ENCODE peak calls at places on chromosomes 3 and 15, in seven cellular contexts. E, S, X, Y, A, F and J are unnamed samples.
A peak's percentile ranks its signal among the peaks of the same experiment; 100 is the strongest.

GRCh38 chr3:149332781-149333517 is 487 bp downstream of the TM4SF18 start:
- DNase-seq in E (no peak), S (peak; percentile 25), X (no peak), Y (peak; percentile 13), A (no peak), F (peak; percentile 30), J (peak; percentile 24)

GRCh38 chr15:65903296-65904073 is 34.2 kb downstream of the RAB11A start:
- DNase-seq in E (peak; percentile 68), S (peak; percentile 67), X (peak; percentile 51), Y (no peak), A (no peak), F (peak; percentile 88), J (no peak)

GRCh38 chr15:98043160-98044059 is 82.9 kb downstream of the ARRDC4 start:
- DNase-seq in E (no peak), S (no peak), X (no peak), Y (no peak), A (no peak), F (no peak), J (no peak)

GRCh38 chr3:72996121-72996472 is 514 bp upstream of the PPP4R2 start:
- DNase-seq in E (no peak), S (no peak), X (no peak), Y (peak; percentile 15), A (no peak), F (no peak), J (no peak)

GRCh38 chr15:67107014-67107812 is 41.8 kb downstream of the SMAD3 start:
- DNase-seq in E (peak; percentile 95), S (peak; percentile 99), X (peak; percentile 100), Y (no peak), A (peak; percentile 81), F (peak; percentile 98), J (peak; percentile 70)

GRCh38 chr3:150414273-150414672 is 6.2 kb downstream of the TSC22D2 start:
- DNase-seq in E (peak; percentile 60), S (peak; percentile 51), X (peak; percentile 58), Y (no peak), A (no peak), F (peak; percentile 58), J (peak; percentile 27)

GRCh38 chr15:28888900-28889299 is 3.1 kb downstream of the APBA2 start:
- DNase-seq in E (no peak), S (no peak), X (no peak), Y (no peak), A (no peak), F (no peak), J (no peak)

GRCh38 chr15:99180287-99180962 is 69.0 kb downstream of the TTC23 start:
- DNase-seq in E (peak; percentile 68), S (no peak), X (no peak), Y (no peak), A (no peak), F (no peak), J (no peak)

GRCh38 chr3:136957751-136958288 is at the start of gene IL20RB:
- DNase-seq in E (peak; percentile 76), S (peak; percentile 93), X (peak; percentile 61), Y (peak; percentile 60), A (no peak), F (peak; percentile 67), J (peak; percentile 63)

GRCh38 chr3:50542177-50543034 is 25.1 kb downstream of the C3orf18 start:
- DNase-seq in E (peak; percentile 65), S (peak; percentile 52), X (peak; percentile 52), Y (peak; percentile 88), A (peak; percentile 80), F (peak; percentile 68), J (peak; percentile 48)

GRCh38 chr3:119191800-119192199 is 18.4 kb downstream of the UPK1B start:
- DNase-seq in E (no peak), S (no peak), X (no peak), Y (no peak), A (no peak), F (no peak), J (no peak)

GRCh38 chr15:74854453-74854852 is 11.5 kb upstream of the ULK3 start:
- DNase-seq in E (no peak), S (no peak), X (no peak), Y (no peak), A (no peak), F (no peak), J (no peak)

GRCh38 chr3:66582721-66583141 is 81.9 kb upstream of the LRIG1 start:
- DNase-seq in E (no peak), S (no peak), X (no peak), Y (no peak), A (no peak), F (peak; percentile 82), J (no peak)

GRCh38 chr15:71826196-71826595 is 15.8 kb downstream of the NR2E3 start:
- DNase-seq in E (no peak), S (no peak), X (no peak), Y (peak; percentile 17), A (no peak), F (no peak), J (no peak)

GRCh38 chr3:155254445-155254844 is 39.0 kb downstream of the STRIT1 start:
- DNase-seq in E (no peak), S (no peak), X (no peak), Y (no peak), A (no peak), F (peak; percentile 36), J (no peak)

GRCh38 chr3:136120373-136121348 is 75.5 kb downstream of the MSL2 start:
- DNase-seq in E (peak; percentile 68), S (peak; percentile 58), X (peak; percentile 12), Y (no peak), A (no peak), F (peak; percentile 46), J (peak; percentile 85)

DNA sequence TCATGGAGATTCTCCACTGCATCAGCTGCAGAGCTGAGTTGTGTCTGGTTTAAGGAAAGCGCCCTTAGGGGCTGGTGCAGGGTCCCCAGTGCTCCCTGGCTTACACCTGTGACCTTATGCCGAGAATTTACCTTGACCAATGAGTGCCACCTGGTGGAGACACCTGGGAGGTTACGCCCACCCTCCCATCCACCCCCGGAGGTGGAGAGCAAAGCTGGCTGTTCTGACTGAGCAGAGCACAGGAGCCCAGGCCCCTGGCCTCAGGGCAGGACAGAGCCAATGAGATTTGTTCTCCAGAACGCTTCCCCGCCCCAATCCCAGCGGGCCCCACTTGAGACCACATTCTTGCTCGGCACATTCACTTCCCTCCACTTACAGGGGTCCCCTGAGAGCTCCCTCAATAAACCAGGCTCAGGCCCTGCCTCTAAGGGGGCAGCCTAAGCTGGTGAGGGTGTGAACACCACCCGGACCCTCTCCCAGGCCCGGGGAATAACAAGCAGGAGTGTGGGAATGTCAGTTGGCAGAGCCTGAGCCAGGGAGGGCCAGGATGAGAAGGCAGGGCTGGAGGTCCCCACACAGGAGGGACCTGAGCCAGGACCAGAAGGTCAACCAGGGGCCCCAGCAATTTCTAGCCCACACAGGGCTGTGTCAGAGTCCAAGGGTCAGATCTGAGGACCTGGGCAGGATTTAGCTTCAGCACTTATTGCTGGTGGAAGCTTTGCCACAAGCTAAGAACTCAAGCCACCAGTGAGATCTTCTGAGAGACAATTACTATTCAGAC is 117.1 kb downstream of the TPRA1 start:
- DNase-seq in E (no peak), S (no peak), X (no peak), Y (peak; percentile 90), A (no peak), F (no peak), J (no peak)
- TF ChIP-seq CTCF in E (peak; percentile 14), S (no peak), X (no peak), Y (peak; percentile 87), A (no peak), F (peak; percentile 21), J (peak; percentile 32)

DNA sequence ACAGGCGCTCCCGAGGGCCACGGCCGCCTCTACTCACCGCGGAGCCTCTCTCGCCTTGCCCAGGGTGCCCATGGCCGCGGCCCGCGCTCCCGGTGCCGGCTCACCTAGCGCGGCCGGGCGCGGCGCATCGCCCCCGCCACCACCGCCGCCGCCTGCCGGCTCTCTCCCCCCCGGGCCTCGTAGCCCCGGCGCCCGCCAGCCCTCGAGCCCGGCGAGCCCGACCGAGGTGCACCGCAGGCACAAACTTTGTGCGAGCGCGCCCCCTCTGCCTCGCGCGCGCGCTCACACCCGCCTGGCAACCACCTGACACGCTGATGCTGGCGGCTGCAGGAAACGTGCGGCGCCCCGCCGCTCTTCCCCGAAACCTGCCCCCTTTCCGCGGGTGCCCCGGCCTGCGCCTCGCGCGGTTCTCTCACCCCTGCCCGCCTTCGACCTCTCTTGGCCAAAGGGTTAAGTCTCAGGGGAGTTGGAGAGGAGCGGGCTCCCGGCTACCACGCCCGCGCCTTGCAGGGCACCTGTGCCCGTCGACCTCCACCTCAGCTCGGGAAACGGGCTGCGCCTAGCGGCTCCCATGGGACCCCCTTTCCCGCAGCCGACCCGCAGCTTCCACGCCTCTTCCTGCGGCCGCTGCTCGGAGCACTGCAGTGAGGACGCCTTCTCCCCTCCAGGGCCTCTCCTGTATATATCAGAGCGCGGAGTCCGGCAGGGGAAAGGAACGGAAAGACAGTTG is at the start of gene RASGRP1:
- DNase-seq in E (peak; percentile 48), S (peak; percentile 53), X (peak; percentile 56), Y (peak; percentile 86), A (peak; percentile 65), F (peak; percentile 50), J (peak; percentile 63)
- TF ChIP-seq CTCF in E (peak; percentile 34), S (peak; percentile 6), X (peak; percentile 53), Y (peak; percentile 51), A (no peak), F (peak; percentile 34), J (peak; percentile 19)

DNA sequence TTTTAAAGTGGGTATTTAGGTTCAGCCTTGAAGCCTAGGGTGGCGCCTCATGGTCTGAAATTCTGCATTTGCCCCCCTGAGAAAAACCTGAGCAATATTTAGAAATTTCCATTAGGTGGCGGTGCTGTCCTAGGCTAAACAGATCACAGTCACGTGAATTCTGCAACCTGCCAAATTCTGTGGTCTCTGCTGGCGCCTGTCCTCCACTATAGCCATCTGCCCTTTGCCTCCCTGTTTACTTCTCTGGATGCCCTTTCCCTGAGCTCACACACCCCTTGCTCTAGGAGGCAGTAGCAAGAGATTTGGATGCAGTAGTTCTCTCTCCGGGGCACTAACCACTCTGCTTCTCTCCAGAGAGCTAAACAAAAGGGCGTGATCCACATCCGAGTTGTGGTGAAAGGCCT is 9.1 kb downstream of the MRPS11 start:
- DNase-seq in E (peak; percentile 74), S (peak; percentile 76), X (peak; percentile 55), Y (peak; percentile 80), A (no peak), F (peak; percentile 69), J (peak; percentile 49)
- TF ChIP-seq CTCF in E (peak; percentile 63), S (peak; percentile 70), X (peak; percentile 65), Y (peak; percentile 78), A (peak; percentile 40), F (peak; percentile 70), J (peak; percentile 60)

DNA sequence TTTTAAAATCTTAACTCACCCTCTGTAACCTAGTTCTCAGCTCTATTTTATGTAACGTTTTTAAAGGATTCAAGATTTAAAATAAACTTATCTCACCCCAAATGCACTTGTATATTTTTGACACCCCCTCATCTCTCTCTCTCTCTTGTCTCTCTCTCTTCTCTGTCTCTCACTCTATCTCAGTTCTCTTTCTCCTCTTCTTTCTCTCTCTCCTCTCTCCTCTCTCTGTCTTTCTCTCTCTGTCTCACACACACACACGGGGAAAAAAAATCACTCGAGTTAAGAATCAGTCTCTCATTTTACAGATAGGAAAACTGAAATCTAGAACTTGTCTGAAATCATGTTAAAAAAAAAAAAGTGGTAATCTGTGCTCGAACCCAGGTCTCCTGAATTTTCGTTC is 108.5 kb downstream of the LPP start:
- DNase-seq in E (no peak), S (no peak), X (no peak), Y (no peak), A (no peak), F (no peak), J (no peak)
- TF ChIP-seq CTCF in E (no peak), S (no peak), X (no peak), Y (no peak), A (no peak), F (no peak), J (no peak)

GRCh38 chr15:57785959-57786358 is 79.4 kb downstream of the POLR2M start:
- DNase-seq in E (no peak), S (no peak), X (no peak), Y (no peak), A (no peak), F (no peak), J (no peak)
- TF ChIP-seq CTCF in E (no peak), S (no peak), X (no peak), Y (no peak), A (no peak), F (no peak), J (no peak)